ENCODE peak calls at places on chromosomes 2 and 18, in six cellular contexts. H is GM12878, Q is endothelial cell of umbilical vein, D is HCT116, E is K562, K is HepG2. U is an unnamed sample.

GRCh38 chr2:111688501-111688900 is 195.5 kb downstream of the ANAPC1 start:
- DNase-seq in H (no peak), Q (no peak), D (no peak), E (no peak), K (no peak), U (no peak)

GRCh38 chr2:65504814-65505697 is 72.7 kb upstream of the SPRED2 start:
- DNase-seq in H (no peak), Q (no peak), D (no peak), E (no peak), K (peak; percentile 39), U (no peak)

GRCh38 chr2:60125880-60126444 is 427.5 kb downstream of the BCL11A start:
- DNase-seq in H (no peak), Q (no peak), D (no peak), E (no peak), K (no peak), U (no peak)

GRCh38 chr2:217362710-217363109 is 502.8 kb upstream of the TNP1 start:
- DNase-seq in H (no peak), Q (no peak), D (no peak), E (no peak), K (no peak), U (no peak)

GRCh38 chr2:8684885-8685696 is 3.2 kb downstream of the ID2 start:
- DNase-seq in H (no peak), Q (no peak), D (peak; percentile 45), E (peak; percentile 56), K (peak; percentile 59), U (no peak)

GRCh38 chr2:72989770-72990556 is 72.6 kb downstream of the EMX1 start:
- DNase-seq in H (no peak), Q (no peak), D (no peak), E (no peak), K (no peak), U (no peak)

GRCh38 chr2:176554107-176555048 is 285.1 kb downstream of the MTX2 start:
- DNase-seq in H (peak; percentile 8), Q (peak; percentile 89), D (peak; percentile 43), E (peak; percentile 77), K (peak; percentile 34), U (peak; percentile 57)

GRCh38 chr18:79791141-79791972 is 6.4 kb upstream of the KCNG2 start:
- DNase-seq in H (no peak), Q (no peak), D (no peak), E (no peak), K (peak; percentile 95), U (no peak)

GRCh38 chr2:239727182-239727775 is 297.9 kb downstream of the NDUFA10 start:
- DNase-seq in H (no peak), Q (no peak), D (no peak), E (no peak), K (no peak), U (no peak)

GRCh38 chr2:145411493-145411892 is 891.6 kb upstream of the ZEB2 start:
- DNase-seq in H (peak; percentile 68), Q (no peak), D (no peak), E (no peak), K (no peak), U (no peak)

GRCh38 chr2:71843391-71843850 is 304.2 kb downstream of the CYP26B1 start:
- DNase-seq in H (no peak), Q (peak; percentile 73), D (peak; percentile 15), E (no peak), K (no peak), U (no peak)

GRCh38 chr2:32430804-32431203 is 74.0 kb downstream of the BIRC6 start:
- DNase-seq in H (no peak), Q (no peak), D (no peak), E (no peak), K (no peak), U (no peak)

GRCh38 chr2:200091126-200091525 is 135.7 kb downstream of the MAIP1 start:
- DNase-seq in H (no peak), Q (no peak), D (no peak), E (no peak), K (no peak), U (no peak)

GRCh38 chr2:148999451-148999891 is 39.0 kb upstream of the LYPD6B start:
- DNase-seq in H (no peak), Q (no peak), D (no peak), E (no peak), K (no peak), U (no peak)

GRCh38 chr2:172395503-172395902 is 31.9 kb upstream of the ITGA6 start:
- DNase-seq in H (no peak), Q (no peak), D (no peak), E (no peak), K (no peak), U (no peak)

GRCh38 chr2:78260861-78261260 is 738.7 kb upstream of the LRRTM4 start:
- DNase-seq in H (no peak), Q (no peak), D (no peak), E (no peak), K (peak; percentile 93), U (no peak)

GRCh38 chr2:39666489-39667141 is 898 bp downstream of the TMEM178A start:
- DNase-seq in H (no peak), Q (no peak), D (no peak), E (no peak), K (no peak), U (no peak)
- TF ChIP-seq EZH2 in H (no peak), Q (peak; percentile 92), D (no peak), E (peak; percentile 59), K (peak; percentile 96), U (no peak)

GRCh38 chr2:237092920-237093781 is 7.5 kb downstream of the COPS8 start:
- DNase-seq in H (no peak), Q (peak; percentile 84), D (peak; percentile 2), E (no peak), K (no peak), U (no peak)
- TF ChIP-seq POLR2AphosphoS5 in H (no peak), Q (no peak), D (no peak), E (no peak), K (no peak), U (no peak)

GRCh38 chr2:237672731-237673129 is 45.3 kb downstream of the LRRFIP1 start:
- DNase-seq in H (no peak), Q (no peak), D (no peak), E (no peak), K (no peak), U (no peak)
- H3K9ac ChIP-seq in H (no peak overlapping the region), Q (peak overlapping the region; percentile 66), D (no peak overlapping the region), E (no peak overlapping the region), K (no peak overlapping the region), U (no peak overlapping the region)

DNA sequence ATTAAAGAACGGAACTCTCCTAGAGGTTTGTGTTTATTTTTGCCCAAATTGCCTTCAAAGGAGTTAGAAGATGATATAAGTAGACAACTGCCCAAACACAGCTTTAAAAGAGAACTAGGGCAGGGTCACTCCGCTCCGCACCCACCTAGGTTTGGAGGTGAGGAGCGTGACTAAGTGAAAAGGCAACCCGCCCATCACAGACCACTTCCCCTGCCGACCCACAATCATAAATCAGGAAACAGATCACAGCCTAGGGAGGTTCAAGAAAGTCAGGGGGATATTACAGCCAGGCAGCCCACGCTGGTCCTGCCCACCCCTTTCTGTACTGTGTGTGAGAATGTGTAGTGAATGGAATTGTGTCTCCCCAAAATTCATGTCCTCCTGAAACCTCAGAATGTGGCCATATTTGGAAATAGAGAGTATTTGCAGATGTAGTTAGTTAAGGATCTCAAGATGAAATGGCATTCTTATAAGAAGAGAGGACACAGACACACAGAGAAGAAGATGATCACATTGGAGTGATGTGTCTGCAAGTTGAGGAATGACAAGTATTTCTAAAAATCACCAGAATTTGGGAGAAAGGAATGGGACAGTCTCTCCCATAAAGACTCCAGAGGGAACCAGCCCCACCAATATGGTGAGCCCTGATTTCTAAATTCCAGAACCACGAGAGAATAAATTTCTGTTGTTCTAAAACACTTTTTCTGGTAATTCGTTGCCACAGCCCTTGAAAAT is 166.5 kb downstream of the C1D start:
- DNase-seq in H (no peak), Q (no peak), D (no peak), E (no peak), K (no peak), U (no peak)
- TF ChIP-seq EZH2 in H (no peak), Q (no peak), D (no peak), E (no peak), K (no peak), U (no peak)

DNA sequence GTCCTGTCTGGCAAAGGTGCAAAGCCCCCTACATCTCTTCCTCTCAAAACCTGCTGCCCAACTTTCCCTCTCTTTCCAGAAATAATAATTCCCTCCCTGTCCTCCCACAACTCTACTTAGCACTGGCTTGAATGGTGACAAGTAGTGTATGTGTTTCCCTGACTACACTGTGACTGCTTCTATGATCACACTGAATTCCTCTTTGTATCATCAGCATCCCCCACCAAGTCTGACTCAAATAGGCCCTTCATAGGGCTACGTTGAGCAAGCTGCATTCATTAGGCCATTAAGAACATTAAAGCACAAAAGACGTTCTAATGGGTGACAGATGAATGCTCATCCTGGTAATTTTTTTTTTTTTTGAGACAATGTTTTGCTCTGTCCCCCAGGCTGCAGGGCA is 13.7 kb upstream of the ST3GAL5 start:
- DNase-seq in H (no peak), Q (no peak), D (no peak), E (no peak), K (no peak), U (no peak)
- TF ChIP-seq POLR2AphosphoS5 in H (no peak), Q (no peak), D (no peak), E (no peak), K (no peak), U (no peak)

GRCh38 chr18:11807233-11807632 is 44.0 kb upstream of the CHMP1B start:
- DNase-seq in H (no peak), Q (no peak), D (no peak), E (no peak), K (no peak), U (no peak)

GRCh38 chr18:11809895-11810294 is 41.3 kb upstream of the CHMP1B start:
- DNase-seq in H (no peak), Q (no peak), D (no peak), E (no peak), K (no peak), U (no peak)

GRCh38 chr18:11810379-11810778 is 40.8 kb upstream of the CHMP1B start:
- DNase-seq in H (no peak), Q (no peak), D (no peak), E (no peak), K (no peak), U (no peak)

GRCh38 chr18:11808001-11808855 is 43.0 kb upstream of the CHMP1B start:
- DNase-seq in H (no peak), Q (no peak), D (peak; percentile 52), E (no peak), K (peak; percentile 52), U (no peak)

GRCh38 chr18:11811009-11811408 is 40.2 kb upstream of the CHMP1B start:
- DNase-seq in H (no peak), Q (no peak), D (no peak), E (no peak), K (no peak), U (no peak)
- H3K9ac ChIP-seq in H (no peak overlapping the region), Q (no peak overlapping the region), D (no peak overlapping the region), E (peak overlapping the region; percentile 28), K (no peak overlapping the region), U (no peak overlapping the region)

GRCh38 chr2:118860506-118860905 is 13.1 kb upstream of the EN1 start:
- DNase-seq in H (no peak), Q (no peak), D (no peak), E (no peak), K (no peak), U (no peak)

GRCh38 chr2:118861242-118861641 is 13.8 kb upstream of the EN1 start:
- DNase-seq in H (no peak), Q (no peak), D (no peak), E (no peak), K (no peak), U (no peak)

GRCh38 chr2:118864207-118864606 is 16.8 kb upstream of the EN1 start:
- DNase-seq in H (no peak), Q (no peak), D (no peak), E (no peak), K (no peak), U (no peak)

GRCh38 chr2:118859157-118859770 is 11.8 kb upstream of the EN1 start:
- DNase-seq in H (no peak), Q (no peak), D (no peak), E (no peak), K (no peak), U (no peak)

GRCh38 chr2:118861741-118862140 is 14.3 kb upstream of the EN1 start:
- DNase-seq in H (no peak), Q (no peak), D (no peak), E (no peak), K (no peak), U (no peak)
- TF ChIP-seq EZH2 in H (no peak), Q (no peak), D (no peak), E (no peak), K (no peak), U (no peak)

U was measured in SK-N-MC.